ENCODE peak calls at places on chromosomes 16 and 17, in seven cellular contexts. One of them, this sample, is unnamed.

GRCh38 chr17:33657181-33657580 is 364.1 kb upstream of the ASIC2 start:
- DNase-seq in cardiac muscle cell: no peak
- DNase-seq in effector memory CD4-positive, alpha-beta T cell: no peak
- DNase-seq in PC-9: no peak
- DNase-seq in MM.1S: no peak
- DNase-seq in body of pancreas: no peak
- DNase-seq in heart left ventricle: no peak
- DNase-seq in this sample: no peak

GRCh38 chr17:57296231-57296630 is 39.9 kb downstream of the MSI2 start:
- DNase-seq in cardiac muscle cell: no peak
- DNase-seq in effector memory CD4-positive, alpha-beta T cell: no peak
- DNase-seq in PC-9: peak; percentile 31
- DNase-seq in MM.1S: no peak
- DNase-seq in body of pancreas: no peak
- DNase-seq in heart left ventricle: no peak
- DNase-seq in this sample: no peak

GRCh38 chr17:43791589-43791988 is 11.4 kb downstream of the CFAP97D1 start:
- DNase-seq in cardiac muscle cell: peak; percentile 29
- DNase-seq in effector memory CD4-positive, alpha-beta T cell: no peak
- DNase-seq in PC-9: peak; percentile 71
- DNase-seq in MM.1S: no peak
- DNase-seq in body of pancreas: no peak
- DNase-seq in heart left ventricle: no peak
- DNase-seq in this sample: no peak

GRCh38 chr16:71499775-71500364 is 10.7 kb upstream of the ZNF19 start:
- DNase-seq in cardiac muscle cell: peak; percentile 77
- DNase-seq in effector memory CD4-positive, alpha-beta T cell: no peak
- DNase-seq in PC-9: peak; percentile 56
- DNase-seq in MM.1S: peak; percentile 68
- DNase-seq in body of pancreas: peak; percentile 46
- DNase-seq in heart left ventricle: no peak
- DNase-seq in this sample: peak; percentile 65

GRCh38 chr17:61183793-61184192 is 215.8 kb upstream of the TBX2 start:
- DNase-seq in cardiac muscle cell: no peak
- DNase-seq in effector memory CD4-positive, alpha-beta T cell: no peak
- DNase-seq in PC-9: no peak
- DNase-seq in MM.1S: no peak
- DNase-seq in body of pancreas: no peak
- DNase-seq in heart left ventricle: no peak
- DNase-seq in this sample: no peak

GRCh38 chr17:17724307-17724921 is 43.2 kb downstream of the RAI1 start:
- DNase-seq in cardiac muscle cell: peak; percentile 65
- DNase-seq in effector memory CD4-positive, alpha-beta T cell: no peak
- DNase-seq in PC-9: no peak
- DNase-seq in MM.1S: no peak
- DNase-seq in body of pancreas: no peak
- DNase-seq in heart left ventricle: peak; percentile 80
- DNase-seq in this sample: no peak

GRCh38 chr16:19044781-19045180 is 22.6 kb upstream of the COQ7 start:
- DNase-seq in cardiac muscle cell: no peak
- DNase-seq in effector memory CD4-positive, alpha-beta T cell: no peak
- DNase-seq in PC-9: no peak
- DNase-seq in MM.1S: no peak
- DNase-seq in body of pancreas: no peak
- DNase-seq in heart left ventricle: no peak
- DNase-seq in this sample: no peak

GRCh38 chr16:72092832-72093447 is 480 bp downstream of the TXNL4B start:
- DNase-seq in cardiac muscle cell: peak; percentile 81
- DNase-seq in effector memory CD4-positive, alpha-beta T cell: no peak
- DNase-seq in PC-9: peak; percentile 65
- DNase-seq in MM.1S: peak; percentile 24
- DNase-seq in body of pancreas: no peak
- DNase-seq in heart left ventricle: no peak
- DNase-seq in this sample: no peak

GRCh38 chr16:76913046-76913445 is 277.9 kb upstream of the MON1B start:
- DNase-seq in cardiac muscle cell: no peak
- DNase-seq in effector memory CD4-positive, alpha-beta T cell: no peak
- DNase-seq in PC-9: no peak
- DNase-seq in MM.1S: no peak
- DNase-seq in body of pancreas: no peak
- DNase-seq in heart left ventricle: no peak
- DNase-seq in this sample: no peak

GRCh38 chr16:53061701-53062159 is 6.9 kb downstream of the CHD9 start:
- DNase-seq in cardiac muscle cell: no peak
- DNase-seq in effector memory CD4-positive, alpha-beta T cell: no peak
- DNase-seq in PC-9: no peak
- DNase-seq in MM.1S: peak; percentile 77
- DNase-seq in body of pancreas: no peak
- DNase-seq in heart left ventricle: no peak
- DNase-seq in this sample: no peak

GRCh38 chr17:79363552-79364275 is 247.1 kb downstream of the RBFOX3 start:
- DNase-seq in cardiac muscle cell: no peak
- DNase-seq in effector memory CD4-positive, alpha-beta T cell: no peak
- DNase-seq in PC-9: no peak
- DNase-seq in MM.1S: no peak
- DNase-seq in body of pancreas: no peak
- DNase-seq in heart left ventricle: peak; percentile 57
- DNase-seq in this sample: no peak

GRCh38 chr16:77169650-77170236 is 21.2 kb upstream of the MON1B start:
- DNase-seq in cardiac muscle cell: peak; percentile 55
- DNase-seq in effector memory CD4-positive, alpha-beta T cell: no peak
- DNase-seq in PC-9: no peak
- DNase-seq in MM.1S: peak; percentile 45
- DNase-seq in body of pancreas: peak; percentile 34
- DNase-seq in heart left ventricle: no peak
- DNase-seq in this sample: no peak

GRCh38 chr17:79617740-79618382 is 7.0 kb upstream of the RBFOX3 start:
- DNase-seq in cardiac muscle cell: no peak
- DNase-seq in effector memory CD4-positive, alpha-beta T cell: no peak
- DNase-seq in PC-9: no peak
- DNase-seq in MM.1S: no peak
- DNase-seq in body of pancreas: no peak
- DNase-seq in heart left ventricle: peak; percentile 37
- DNase-seq in this sample: no peak

GRCh38 chr17:55570360-55570759 is 59.1 kb upstream of the SMIM36 start:
- DNase-seq in cardiac muscle cell: no peak
- DNase-seq in effector memory CD4-positive, alpha-beta T cell: no peak
- DNase-seq in PC-9: no peak
- DNase-seq in MM.1S: no peak
- DNase-seq in body of pancreas: no peak
- DNase-seq in heart left ventricle: no peak
- DNase-seq in this sample: no peak

GRCh38 chr17:37791434-37791833 is 46.6 kb upstream of the HNF1B start:
- DNase-seq in cardiac muscle cell: peak; percentile 23
- DNase-seq in effector memory CD4-positive, alpha-beta T cell: no peak
- DNase-seq in PC-9: no peak
- DNase-seq in MM.1S: peak; percentile 77
- DNase-seq in body of pancreas: peak; percentile 44
- DNase-seq in heart left ventricle: no peak
- DNase-seq in this sample: peak; percentile 39

GRCh38 chr17:29572691-29573557 is 4.4 kb downstream of the TP53I13 start:
- DNase-seq in cardiac muscle cell: peak; percentile 80
- DNase-seq in effector memory CD4-positive, alpha-beta T cell: peak; percentile 18
- DNase-seq in PC-9: peak; percentile 17
- DNase-seq in MM.1S: peak; percentile 64
- DNase-seq in body of pancreas: peak; percentile 61
- DNase-seq in heart left ventricle: peak; percentile 89
- DNase-seq in this sample: no peak

GRCh38 chr17:52096056-52096455 is 62.5 kb downstream of the CA10 start:
- DNase-seq in cardiac muscle cell: no peak
- DNase-seq in effector memory CD4-positive, alpha-beta T cell: no peak
- DNase-seq in PC-9: no peak
- DNase-seq in MM.1S: no peak
- DNase-seq in body of pancreas: no peak
- DNase-seq in heart left ventricle: no peak
- DNase-seq in this sample: no peak

GRCh38 chr16:89020925-89021595 is 44.1 kb upstream of the CBFA2T3 start:
- DNase-seq in cardiac muscle cell: no peak
- DNase-seq in effector memory CD4-positive, alpha-beta T cell: no peak
- DNase-seq in PC-9: no peak
- DNase-seq in MM.1S: no peak
- DNase-seq in body of pancreas: no peak
- DNase-seq in heart left ventricle: peak; percentile 36
- DNase-seq in this sample: no peak

GRCh38 chr16:29154100-29154499 is 169.2 kb downstream of the LAT start:
- DNase-seq in cardiac muscle cell: no peak
- DNase-seq in effector memory CD4-positive, alpha-beta T cell: no peak
- DNase-seq in PC-9: no peak
- DNase-seq in MM.1S: no peak
- DNase-seq in body of pancreas: no peak
- DNase-seq in heart left ventricle: peak; percentile 41
- DNase-seq in this sample: no peak

GRCh38 chr17:79006794-79007503 is 2.6 kb downstream of the CANT1 start:
- DNase-seq in cardiac muscle cell: no peak
- DNase-seq in effector memory CD4-positive, alpha-beta T cell: no peak
- DNase-seq in PC-9: no peak
- DNase-seq in MM.1S: no peak
- DNase-seq in body of pancreas: no peak
- DNase-seq in heart left ventricle: no peak
- DNase-seq in this sample: no peak

GRCh38 chr16:4972938-4973587 is 14.9 kb downstream of the SEC14L5 start:
- DNase-seq in cardiac muscle cell: no peak
- DNase-seq in effector memory CD4-positive, alpha-beta T cell: no peak
- DNase-seq in PC-9: no peak
- DNase-seq in MM.1S: no peak
- DNase-seq in body of pancreas: no peak
- DNase-seq in heart left ventricle: no peak
- DNase-seq in this sample: no peak

GRCh38 chr17:19016881-19017280 is 12.3 kb upstream of the FAM83G start:
- DNase-seq in cardiac muscle cell: no peak
- DNase-seq in effector memory CD4-positive, alpha-beta T cell: no peak
- DNase-seq in PC-9: no peak
- DNase-seq in MM.1S: no peak
- DNase-seq in body of pancreas: no peak
- DNase-seq in heart left ventricle: peak; percentile 46
- DNase-seq in this sample: no peak

GRCh38 chr16:67406628-67407027 is 9.6 kb downstream of the ZDHHC1 start:
- DNase-seq in cardiac muscle cell: peak; percentile 60
- DNase-seq in effector memory CD4-positive, alpha-beta T cell: no peak
- DNase-seq in PC-9: no peak
- DNase-seq in MM.1S: no peak
- DNase-seq in body of pancreas: no peak
- DNase-seq in heart left ventricle: no peak
- DNase-seq in this sample: no peak

GRCh38 chr17:20216154-20216815 is 207.1 kb downstream of the SPECC1 start:
- DNase-seq in cardiac muscle cell: no peak
- DNase-seq in effector memory CD4-positive, alpha-beta T cell: no peak
- DNase-seq in PC-9: no peak
- DNase-seq in MM.1S: no peak
- DNase-seq in body of pancreas: no peak
- DNase-seq in heart left ventricle: no peak
- DNase-seq in this sample: no peak

GRCh38 chr16:88774544-88775393 is 10.3 kb downstream of the PIEZO1 start:
- DNase-seq in cardiac muscle cell: no peak
- DNase-seq in effector memory CD4-positive, alpha-beta T cell: no peak
- DNase-seq in PC-9: no peak
- DNase-seq in MM.1S: no peak
- DNase-seq in body of pancreas: no peak
- DNase-seq in heart left ventricle: no peak
- DNase-seq in this sample: no peak

GRCh38 chr16:7325835-7326234 is 6.8 kb upstream of the RBFOX1 start:
- DNase-seq in cardiac muscle cell: no peak
- DNase-seq in effector memory CD4-positive, alpha-beta T cell: no peak
- DNase-seq in PC-9: no peak
- DNase-seq in MM.1S: no peak
- DNase-seq in body of pancreas: no peak
- DNase-seq in heart left ventricle: no peak
- DNase-seq in this sample: no peak

GRCh38 chr16:75097941-75098897 is 18.4 kb downstream of the LDHD start:
- DNase-seq in cardiac muscle cell: no peak
- DNase-seq in effector memory CD4-positive, alpha-beta T cell: peak; percentile 79
- DNase-seq in PC-9: no peak
- DNase-seq in MM.1S: no peak
- DNase-seq in body of pancreas: no peak
- DNase-seq in heart left ventricle: peak; percentile 64
- DNase-seq in this sample: peak; percentile 62

GRCh38 chr16:58912571-58912970 is 178.5 kb upstream of the GOT2 start:
- DNase-seq in cardiac muscle cell: no peak
- DNase-seq in effector memory CD4-positive, alpha-beta T cell: no peak
- DNase-seq in PC-9: no peak
- DNase-seq in MM.1S: no peak
- DNase-seq in body of pancreas: no peak
- DNase-seq in heart left ventricle: no peak
- DNase-seq in this sample: no peak

GRCh38 chr16:58904254-58904653 is 170.1 kb upstream of the GOT2 start:
- DNase-seq in cardiac muscle cell: no peak
- DNase-seq in effector memory CD4-positive, alpha-beta T cell: no peak
- DNase-seq in PC-9: no peak
- DNase-seq in MM.1S: no peak
- DNase-seq in body of pancreas: no peak
- DNase-seq in heart left ventricle: no peak
- DNase-seq in this sample: no peak

DNA sequence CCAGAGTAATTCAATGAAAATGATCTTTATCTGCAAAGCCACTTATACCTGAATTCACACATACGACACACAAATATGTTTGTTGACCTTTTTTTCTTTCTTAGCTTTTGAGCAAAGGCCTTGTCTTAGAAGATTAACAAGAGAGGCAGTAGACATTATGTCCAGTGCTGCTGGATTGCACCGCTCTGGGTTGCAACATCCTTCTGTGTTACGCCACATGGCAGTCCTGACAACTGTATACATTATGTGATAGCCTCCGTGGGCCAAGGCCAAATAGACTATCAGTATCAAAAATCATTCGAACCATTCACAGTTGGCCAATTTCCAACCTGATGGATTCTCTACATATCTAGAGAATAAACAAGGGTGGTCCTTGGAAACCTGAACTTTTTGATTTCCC is 173.2 kb upstream of the GOT2 start:
- DNase-seq in cardiac muscle cell: no peak
- DNase-seq in effector memory CD4-positive, alpha-beta T cell: no peak
- DNase-seq in PC-9: no peak
- DNase-seq in MM.1S: no peak
- DNase-seq in body of pancreas: no peak
- DNase-seq in heart left ventricle: no peak
- DNase-seq in this sample: no peak
- H3K4me3 ChIP-seq in cardiac muscle cell: no peak overlapping the region
- H3K4me3 ChIP-seq in effector memory CD4-positive, alpha-beta T cell: no peak overlapping the region
- H3K4me3 ChIP-seq in PC-9: no peak overlapping the region
- H3K4me3 ChIP-seq in MM.1S: no peak overlapping the region
- H3K4me3 ChIP-seq in body of pancreas: no peak overlapping the region
- H3K4me3 ChIP-seq in heart left ventricle: no peak overlapping the region
- H3K4me3 ChIP-seq in this sample: no peak overlapping the region

GRCh38 chr16:85126383-85126730 is 14.1 kb upstream of the CIBAR2 start:
- DNase-seq in cardiac muscle cell: no peak
- DNase-seq in effector memory CD4-positive, alpha-beta T cell: no peak
- DNase-seq in PC-9: no peak
- DNase-seq in MM.1S: no peak
- DNase-seq in body of pancreas: peak; percentile 63
- DNase-seq in heart left ventricle: no peak
- DNase-seq in this sample: no peak
- H3K27me3 ChIP-seq in cardiac muscle cell: no peaks in the 10 kb centered on the region
- H3K27me3 ChIP-seq in effector memory CD4-positive, alpha-beta T cell: no peaks in the 10 kb centered on the region
- H3K27me3 ChIP-seq in PC-9: no peaks in the 10 kb centered on the region
- H3K27me3 ChIP-seq in MM.1S: peaks cover 71% of the 10 kb centered on the region
- H3K27me3 ChIP-seq in body of pancreas: no peaks in the 10 kb centered on the region
- H3K27me3 ChIP-seq in heart left ventricle: no peaks in the 10 kb centered on the region
- H3K27me3 ChIP-seq in this sample: no peaks in the 10 kb centered on the region

GRCh38 chr16:11251525-11252481 is 4.2 kb downstream of the SOCS1 start:
- DNase-seq in cardiac muscle cell: peak; percentile 52
- DNase-seq in effector memory CD4-positive, alpha-beta T cell: peak; percentile 68
- DNase-seq in PC-9: no peak
- DNase-seq in MM.1S: no peak
- DNase-seq in body of pancreas: no peak
- DNase-seq in heart left ventricle: peak; percentile 54
- DNase-seq in this sample: peak; percentile 80
- H3K4me3 ChIP-seq in cardiac muscle cell: no peak overlapping the region
- H3K4me3 ChIP-seq in effector memory CD4-positive, alpha-beta T cell: peak overlapping the region; percentile 5
- H3K4me3 ChIP-seq in PC-9: no peak overlapping the region
- H3K4me3 ChIP-seq in MM.1S: no peak overlapping the region
- H3K4me3 ChIP-seq in body of pancreas: no peak overlapping the region
- H3K4me3 ChIP-seq in heart left ventricle: no peak overlapping the region
- H3K4me3 ChIP-seq in this sample: peak overlapping the region; percentile 85

GRCh38 chr16:57316390-57317017 is 32.0 kb upstream of the PLLP start:
- DNase-seq in cardiac muscle cell: peak; percentile 95
- DNase-seq in effector memory CD4-positive, alpha-beta T cell: no peak
- DNase-seq in PC-9: no peak
- DNase-seq in MM.1S: no peak
- DNase-seq in body of pancreas: no peak
- DNase-seq in heart left ventricle: peak; percentile 51
- DNase-seq in this sample: no peak
- H3K27me3 ChIP-seq in cardiac muscle cell: no peaks in the 10 kb centered on the region
- H3K27me3 ChIP-seq in effector memory CD4-positive, alpha-beta T cell: no peaks in the 10 kb centered on the region
- H3K27me3 ChIP-seq in PC-9: no peaks in the 10 kb centered on the region
- H3K27me3 ChIP-seq in MM.1S: no peaks in the 10 kb centered on the region
- H3K27me3 ChIP-seq in body of pancreas: no peaks in the 10 kb centered on the region
- H3K27me3 ChIP-seq in heart left ventricle: no peaks in the 10 kb centered on the region
- H3K27me3 ChIP-seq in this sample: no peaks in the 10 kb centered on the region

This sample was measured in naive thymus-derived CD4-positive, alpha-beta T cell.